ENCODE peak calls at places on chromosomes 3 and 15, in nine cellular contexts. One of them, this sample, is unnamed.

GRCh38 chr3:108589081-108589997 is at the start of the genes CIP2A and DZIP3:
- DNase-seq in neural progenitor cell: peak; percentile 99
- DNase-seq in NCI-H2081: peak; percentile 94
- DNase-seq in nephron progenitor cell: peak; percentile 96
- DNase-seq in GM03348: peak; percentile 92
- DNase-seq in stimulated activated CD8-positive, alpha-beta memory T cell treated with anti-CD3 and anti-CD28 coated beads, Interleukin-15, amount 100 ng/mL, for 24 hours: peak; percentile 59
- DNase-seq in small intestine: peak; percentile 74
- DNase-seq in brain microvascular endothelial cell: peak; percentile 91
- DNase-seq in mammary epithelial cell: peak; percentile 94
- DNase-seq in this sample: peak; percentile 87

GRCh38 chr3:169664034-169664820 is 715 bp upstream of the MECOM start:
- DNase-seq in neural progenitor cell: peak; percentile 36
- DNase-seq in NCI-H2081: no peak
- DNase-seq in nephron progenitor cell: peak; percentile 50
- DNase-seq in GM03348: no peak
- DNase-seq in stimulated activated CD8-positive, alpha-beta memory T cell treated with anti-CD3 and anti-CD28 coated beads, Interleukin-15, amount 100 ng/mL, for 24 hours: no peak
- DNase-seq in small intestine: no peak
- DNase-seq in brain microvascular endothelial cell: no peak
- DNase-seq in mammary epithelial cell: no peak
- DNase-seq in this sample: no peak

GRCh38 chr3:115385935-115386334 is 237.4 kb upstream of the GAP43 start:
- DNase-seq in neural progenitor cell: no peak
- DNase-seq in NCI-H2081: no peak
- DNase-seq in nephron progenitor cell: no peak
- DNase-seq in GM03348: no peak
- DNase-seq in stimulated activated CD8-positive, alpha-beta memory T cell treated with anti-CD3 and anti-CD28 coated beads, Interleukin-15, amount 100 ng/mL, for 24 hours: no peak
- DNase-seq in small intestine: no peak
- DNase-seq in brain microvascular endothelial cell: no peak
- DNase-seq in mammary epithelial cell: no peak
- DNase-seq in this sample: no peak

GRCh38 chr15:75884041-75884440 is 19.6 kb upstream of the FBXO22 start:
- DNase-seq in neural progenitor cell: no peak
- DNase-seq in NCI-H2081: no peak
- DNase-seq in nephron progenitor cell: no peak
- DNase-seq in GM03348: peak; percentile 18
- DNase-seq in stimulated activated CD8-positive, alpha-beta memory T cell treated with anti-CD3 and anti-CD28 coated beads, Interleukin-15, amount 100 ng/mL, for 24 hours: no peak
- DNase-seq in small intestine: no peak
- DNase-seq in brain microvascular endothelial cell: no peak
- DNase-seq in mammary epithelial cell: peak; percentile 3
- DNase-seq in this sample: no peak

GRCh38 chr3:129650256-129650872 is 43.9 kb upstream of the PLXND1 start:
- DNase-seq in neural progenitor cell: peak; percentile 75
- DNase-seq in NCI-H2081: peak; percentile 64
- DNase-seq in nephron progenitor cell: peak; percentile 67
- DNase-seq in GM03348: peak; percentile 76
- DNase-seq in stimulated activated CD8-positive, alpha-beta memory T cell treated with anti-CD3 and anti-CD28 coated beads, Interleukin-15, amount 100 ng/mL, for 24 hours: no peak
- DNase-seq in small intestine: peak; percentile 63
- DNase-seq in brain microvascular endothelial cell: peak; percentile 82
- DNase-seq in mammary epithelial cell: peak; percentile 70
- DNase-seq in this sample: peak; percentile 58

GRCh38 chr3:159322322-159322939 is 520.6 kb downstream of the MFSD1 start:
- DNase-seq in neural progenitor cell: peak; percentile 73
- DNase-seq in NCI-H2081: no peak
- DNase-seq in nephron progenitor cell: peak; percentile 70
- DNase-seq in GM03348: peak; percentile 68
- DNase-seq in stimulated activated CD8-positive, alpha-beta memory T cell treated with anti-CD3 and anti-CD28 coated beads, Interleukin-15, amount 100 ng/mL, for 24 hours: no peak
- DNase-seq in small intestine: no peak
- DNase-seq in brain microvascular endothelial cell: peak; percentile 8
- DNase-seq in mammary epithelial cell: no peak
- DNase-seq in this sample: peak; percentile 39

GRCh38 chr3:31600435-31600834 is 67.7 kb downstream of the STT3B start:
- DNase-seq in neural progenitor cell: no peak
- DNase-seq in NCI-H2081: no peak
- DNase-seq in nephron progenitor cell: no peak
- DNase-seq in GM03348: no peak
- DNase-seq in stimulated activated CD8-positive, alpha-beta memory T cell treated with anti-CD3 and anti-CD28 coated beads, Interleukin-15, amount 100 ng/mL, for 24 hours: no peak
- DNase-seq in small intestine: no peak
- DNase-seq in brain microvascular endothelial cell: no peak
- DNase-seq in mammary epithelial cell: no peak
- DNase-seq in this sample: no peak

GRCh38 chr3:183579967-183580720 is 24.6 kb upstream of the KLHL6 start:
- DNase-seq in neural progenitor cell: no peak
- DNase-seq in NCI-H2081: no peak
- DNase-seq in nephron progenitor cell: no peak
- DNase-seq in GM03348: peak; percentile 57
- DNase-seq in stimulated activated CD8-positive, alpha-beta memory T cell treated with anti-CD3 and anti-CD28 coated beads, Interleukin-15, amount 100 ng/mL, for 24 hours: no peak
- DNase-seq in small intestine: peak; percentile 61
- DNase-seq in brain microvascular endothelial cell: no peak
- DNase-seq in mammary epithelial cell: no peak
- DNase-seq in this sample: no peak

GRCh38 chr15:73708691-73709090 is 24.5 kb downstream of the CD276 start:
- DNase-seq in neural progenitor cell: no peak
- DNase-seq in NCI-H2081: no peak
- DNase-seq in nephron progenitor cell: no peak
- DNase-seq in GM03348: no peak
- DNase-seq in stimulated activated CD8-positive, alpha-beta memory T cell treated with anti-CD3 and anti-CD28 coated beads, Interleukin-15, amount 100 ng/mL, for 24 hours: no peak
- DNase-seq in small intestine: no peak
- DNase-seq in brain microvascular endothelial cell: no peak
- DNase-seq in mammary epithelial cell: no peak
- DNase-seq in this sample: no peak

GRCh38 chr15:64892850-64893403 is 18.8 kb upstream of the ANKDD1A start:
- DNase-seq in neural progenitor cell: no peak
- DNase-seq in NCI-H2081: no peak
- DNase-seq in nephron progenitor cell: no peak
- DNase-seq in GM03348: no peak
- DNase-seq in stimulated activated CD8-positive, alpha-beta memory T cell treated with anti-CD3 and anti-CD28 coated beads, Interleukin-15, amount 100 ng/mL, for 24 hours: no peak
- DNase-seq in small intestine: no peak
- DNase-seq in brain microvascular endothelial cell: no peak
- DNase-seq in mammary epithelial cell: no peak
- DNase-seq in this sample: no peak

GRCh38 chr3:30473374-30474051 is 132.9 kb upstream of the TGFBR2 start:
- DNase-seq in neural progenitor cell: no peak
- DNase-seq in NCI-H2081: no peak
- DNase-seq in nephron progenitor cell: no peak
- DNase-seq in GM03348: peak; percentile 16
- DNase-seq in stimulated activated CD8-positive, alpha-beta memory T cell treated with anti-CD3 and anti-CD28 coated beads, Interleukin-15, amount 100 ng/mL, for 24 hours: no peak
- DNase-seq in small intestine: no peak
- DNase-seq in brain microvascular endothelial cell: peak; percentile 40
- DNase-seq in mammary epithelial cell: peak; percentile 38
- DNase-seq in this sample: no peak

GRCh38 chr15:59410448-59410896 is 27.5 kb upstream of the FAM81A start:
- DNase-seq in neural progenitor cell: no peak
- DNase-seq in NCI-H2081: no peak
- DNase-seq in nephron progenitor cell: no peak
- DNase-seq in GM03348: no peak
- DNase-seq in stimulated activated CD8-positive, alpha-beta memory T cell treated with anti-CD3 and anti-CD28 coated beads, Interleukin-15, amount 100 ng/mL, for 24 hours: no peak
- DNase-seq in small intestine: peak; percentile 82
- DNase-seq in brain microvascular endothelial cell: no peak
- DNase-seq in mammary epithelial cell: no peak
- DNase-seq in this sample: no peak

GRCh38 chr15:91407237-91407889 is 307.3 kb downstream of the SV2B start:
- DNase-seq in neural progenitor cell: no peak
- DNase-seq in NCI-H2081: no peak
- DNase-seq in nephron progenitor cell: no peak
- DNase-seq in GM03348: no peak
- DNase-seq in stimulated activated CD8-positive, alpha-beta memory T cell treated with anti-CD3 and anti-CD28 coated beads, Interleukin-15, amount 100 ng/mL, for 24 hours: no peak
- DNase-seq in small intestine: peak; percentile 57
- DNase-seq in brain microvascular endothelial cell: no peak
- DNase-seq in mammary epithelial cell: peak; percentile 79
- DNase-seq in this sample: no peak

GRCh38 chr3:52838561-52839267 is 3.9 kb upstream of the MUSTN1 start:
- DNase-seq in neural progenitor cell: no peak
- DNase-seq in NCI-H2081: no peak
- DNase-seq in nephron progenitor cell: no peak
- DNase-seq in GM03348: no peak
- DNase-seq in stimulated activated CD8-positive, alpha-beta memory T cell treated with anti-CD3 and anti-CD28 coated beads, Interleukin-15, amount 100 ng/mL, for 24 hours: no peak
- DNase-seq in small intestine: peak; percentile 7
- DNase-seq in brain microvascular endothelial cell: no peak
- DNase-seq in mammary epithelial cell: no peak
- DNase-seq in this sample: no peak

GRCh38 chr3:4581452-4581851 is 88.3 kb downstream of the ITPR1 start:
- DNase-seq in neural progenitor cell: no peak
- DNase-seq in NCI-H2081: no peak
- DNase-seq in nephron progenitor cell: no peak
- DNase-seq in GM03348: no peak
- DNase-seq in stimulated activated CD8-positive, alpha-beta memory T cell treated with anti-CD3 and anti-CD28 coated beads, Interleukin-15, amount 100 ng/mL, for 24 hours: no peak
- DNase-seq in small intestine: no peak
- DNase-seq in brain microvascular endothelial cell: no peak
- DNase-seq in mammary epithelial cell: no peak
- DNase-seq in this sample: no peak

This sample was measured in GM20000.